ENCODE peak calls at places on chromosomes 6 and 20, in nine cellular contexts. Q, K, M, C, L, D, W, N and E are unnamed samples.

GRCh38 chr6:5398530-5398929 is 137.2 kb downstream of the FARS2 start:
- DNase-seq in Q (peak), K (no peak), M (peak), C (no peak), L (no peak), D (peak), W (peak), N (peak), E (no peak)

GRCh38 chr6:157219201-157220200 is 103.8 kb downstream of the TMEM242 start:
- DNase-seq in Q (peak), K (no peak), M (peak), C (peak), L (no peak), D (no peak), W (no peak), N (no peak), E (no peak)

GRCh38 chr6:111757342-111757741 is 115.9 kb downstream of the FYN start:
- DNase-seq in Q (no peak), K (no peak), M (peak), C (no peak), L (no peak), D (no peak), W (no peak), N (peak), E (no peak)

GRCh38 chr6:137297887-137298286 is 78.7 kb upstream of the IFNGR1 start:
- DNase-seq in Q (peak), K (no peak), M (peak), C (peak), L (no peak), D (no peak), W (peak), N (peak), E (no peak)

GRCh38 chr6:13990830-13991229 is 66.1 kb downstream of the RNF182 start:
- DNase-seq in Q (no peak), K (no peak), M (no peak), C (no peak), L (no peak), D (no peak), W (no peak), N (no peak), E (no peak)

GRCh38 chr6:21188505-21189223 is 404.9 kb upstream of the SOX4 start:
- DNase-seq in Q (no peak), K (no peak), M (no peak), C (no peak), L (no peak), D (peak), W (no peak), N (peak), E (no peak)

GRCh38 chr6:167717455-167717854 is 109.3 kb upstream of the AFDN start:
- DNase-seq in Q (no peak), K (no peak), M (no peak), C (no peak), L (no peak), D (no peak), W (no peak), N (no peak), E (no peak)

GRCh38 chr20:59005523-59006166 is 1.4 kb downstream of the CTSZ start:
- DNase-seq in Q (no peak), K (no peak), M (no peak), C (no peak), L (no peak), D (no peak), W (no peak), N (no peak), E (no peak)

GRCh38 chr6:31441368-31442267 is 38.2 kb downstream of the MICA start:
- DNase-seq in Q (peak), K (peak), M (peak), C (peak), L (peak), D (no peak), W (peak), N (peak), E (peak)

GRCh38 chr6:140912686-140913085 is 1220.0 kb upstream of the GJE1 start:
- DNase-seq in Q (no peak), K (no peak), M (no peak), C (no peak), L (no peak), D (no peak), W (no peak), N (no peak), E (no peak)

GRCh38 chr6:16712931-16713484 is 48.3 kb downstream of the ATXN1 start:
- DNase-seq in Q (peak), K (no peak), M (peak), C (no peak), L (no peak), D (no peak), W (no peak), N (peak), E (no peak)

GRCh38 chr20:33521461-33521860 is 31.6 kb downstream of the CBFA2T2 start:
- DNase-seq in Q (no peak), K (no peak), M (no peak), C (no peak), L (no peak), D (no peak), W (no peak), N (no peak), E (no peak)

GRCh38 chr6:166266336-166266735 is 41.9 kb downstream of the PRR18 start:
- DNase-seq in Q (no peak), K (no peak), M (no peak), C (no peak), L (no peak), D (no peak), W (no peak), N (no peak), E (no peak)

GRCh38 chr6:44590471-44590870 is 203.0 kb downstream of the CDC5L start:
- DNase-seq in Q (no peak), K (no peak), M (no peak), C (no peak), L (no peak), D (no peak), W (no peak), N (no peak), E (no peak)

GRCh38 chr6:22036267-22036666 is 260.6 kb downstream of the PRL start:
- DNase-seq in Q (no peak), K (peak), M (no peak), C (peak), L (no peak), D (no peak), W (no peak), N (peak), E (no peak)

GRCh38 chr6:153424719-153425400 is 293.8 kb upstream of the RGS17 start:
- DNase-seq in Q (no peak), K (no peak), M (peak), C (no peak), L (no peak), D (peak), W (no peak), N (no peak), E (no peak)

GRCh38 chr6:147802400-147802799 is 293.9 kb downstream of the SAMD5 start:
- DNase-seq in Q (no peak), K (no peak), M (no peak), C (no peak), L (no peak), D (no peak), W (no peak), N (no peak), E (no peak)

GRCh38 chr20:23048283-23049200 is 930 bp downstream of the THBD start:
- DNase-seq in Q (peak), K (no peak), M (peak), C (peak), L (no peak), D (no peak), W (no peak), N (peak), E (no peak)

GRCh38 chr6:132715204-132715603 is 1.3 kb upstream of the VNN1 start:
- DNase-seq in Q (no peak), K (no peak), M (peak), C (peak), L (no peak), D (no peak), W (peak), N (peak), E (no peak)

GRCh38 chr6:11771473-11772048 is 7.0 kb downstream of the ADTRP start:
- DNase-seq in Q (peak), K (no peak), M (peak), C (no peak), L (no peak), D (no peak), W (no peak), N (no peak), E (no peak)

GRCh38 chr6:9025796-9026195 is 590.5 kb upstream of the SLC35B3 start:
- DNase-seq in Q (no peak), K (no peak), M (peak), C (no peak), L (no peak), D (no peak), W (no peak), N (no peak), E (no peak)

GRCh38 chr6:100381111-100381510 is 83.6 kb downstream of the SIM1 start:
- DNase-seq in Q (no peak), K (no peak), M (no peak), C (no peak), L (no peak), D (no peak), W (no peak), N (no peak), E (no peak)

GRCh38 chr20:1435337-1435699 is 31.3 kb downstream of the NSFL1C start:
- DNase-seq in Q (no peak), K (no peak), M (no peak), C (no peak), L (no peak), D (no peak), W (no peak), N (no peak), E (no peak)

GRCh38 chr6:158784505-158784904 is 34.7 kb downstream of the EZR start:
- DNase-seq in Q (no peak), K (no peak), M (peak), C (no peak), L (no peak), D (no peak), W (no peak), N (no peak), E (no peak)

GRCh38 chr6:33427585-33428218 is 7.8 kb downstream of the SYNGAP1 start:
- DNase-seq in Q (peak), K (peak), M (peak), C (peak), L (peak), D (no peak), W (no peak), N (no peak), E (peak)

GRCh38 chr6:91691449-91691848 is 1104.6 kb upstream of the MAP3K7 start:
- DNase-seq in Q (no peak), K (no peak), M (no peak), C (no peak), L (no peak), D (no peak), W (no peak), N (no peak), E (no peak)

GRCh38 chr20:58550661-58551060 is 35.5 kb upstream of the APCDD1L start:
- DNase-seq in Q (no peak), K (no peak), M (peak), C (peak), L (no peak), D (no peak), W (no peak), N (no peak), E (no peak)

GRCh38 chr20:6295026-6295425 is 172.2 kb upstream of the FERMT1 start:
- DNase-seq in Q (no peak), K (no peak), M (no peak), C (no peak), L (no peak), D (no peak), W (no peak), N (no peak), E (no peak)

GRCh38 chr6:33860006-33860405 is 56.2 kb upstream of the MLN start:
- DNase-seq in Q (no peak), K (no peak), M (no peak), C (no peak), L (no peak), D (no peak), W (no peak), N (no peak), E (no peak)

GRCh38 chr20:35506872-35507638 is 22.4 kb downstream of the C20orf173 start:
- DNase-seq in Q (peak), K (no peak), M (peak), C (no peak), L (no peak), D (no peak), W (no peak), N (no peak), E (no peak)

GRCh38 chr20:35146299-35146921 is 726 bp downstream of the EDEM2 start:
- DNase-seq in Q (peak), K (peak), M (peak), C (peak), L (peak), D (no peak), W (no peak), N (no peak), E (no peak)